ENCODE peak calls at places on chromosomes 5 and 9, in nine cellular contexts. F is natural killer cell, S is fibroblast of pulmonary artery, C is mucosa of descending colon, D is astrocyte of the spinal cord, R is IMR-90, I is lower lobe of right lung, O is psoas muscle, V is lung. T is an unnamed sample.

GRCh38 chr5:143297756-143298155 is 105.7 kb downstream of the NR3C1 start:
- DNase-seq in O (no peak), R (peak; percentile 28), C (no peak), V (no peak), F (no peak), S (peak; percentile 83), I (no peak), D (no peak), T (no peak)

GRCh38 chr9:110440161-110440560 is 102.5 kb upstream of the TXNDC8 start:
- DNase-seq in V (no peak), O (no peak), I (no peak), D (peak; percentile 82), C (no peak), S (peak; percentile 82), R (peak; percentile 96), F (no peak), T (peak; percentile 93)

GRCh38 chr9:86434039-86434726 is 80.0 kb upstream of the TUT7 start:
- DNase-seq in R (peak; percentile 79), I (no peak), S (peak; percentile 85), V (no peak), F (no peak), D (peak; percentile 81), O (peak; percentile 74), C (no peak), T (peak; percentile 76)

GRCh38 chr9:131734165-131734610 is 5.7 kb downstream of the RAPGEF1 start:
- DNase-seq in D (peak; percentile 32), V (peak; percentile 61), O (peak; percentile 66), R (no peak), F (peak; percentile 43), S (peak; percentile 47), C (peak; percentile 87), I (peak; percentile 78), T (peak; percentile 88)

GRCh38 chr5:137734962-137735530 is 843 bp downstream of the KLHL3 start:
- DNase-seq in C (peak; percentile 52), O (no peak), S (peak; percentile 60), V (peak; percentile 29), R (peak; percentile 52), F (no peak), I (peak; percentile 43), D (peak; percentile 54), T (peak; percentile 58)

GRCh38 chr9:96015876-96016686 is 140.6 kb downstream of the ERCC6L2 start:
- DNase-seq in V (no peak), R (peak; percentile 12), F (no peak), S (no peak), O (no peak), C (no peak), D (peak; percentile 42), I (no peak), T (no peak)

GRCh38 chr9:28883209-28883608 is 1309.9 kb upstream of the C9orf72 start:
- DNase-seq in C (no peak), V (no peak), R (no peak), S (no peak), F (no peak), I (no peak), O (no peak), D (no peak), T (no peak)

GRCh38 chr5:1551426-1551825 is 27.7 kb upstream of the LPCAT1 start:
- DNase-seq in R (no peak), V (peak; percentile 24), C (no peak), S (no peak), O (no peak), F (no peak), I (no peak), D (no peak), T (peak; percentile 62)

GRCh38 chr5:154771383-154771901 is 16.3 kb downstream of the LARP1 start:
- DNase-seq in R (peak; percentile 92), I (no peak), O (no peak), S (peak; percentile 83), C (no peak), F (no peak), V (no peak), D (peak; percentile 91), T (peak; percentile 87)

GRCh38 chr5:149614034-149614907 is 33.0 kb downstream of the ARHGEF37 start:
- DNase-seq in S (no peak), F (no peak), R (no peak), I (no peak), D (no peak), C (no peak), V (no peak), O (no peak), T (no peak)

GRCh38 chr5:14676320-14676719 is 11.8 kb downstream of the OTULIN start:
- DNase-seq in R (peak; percentile 40), C (no peak), V (no peak), I (no peak), O (no peak), F (peak; percentile 28), D (peak; percentile 70), S (peak; percentile 31), T (peak; percentile 67)

GRCh38 chr5:73796164-73797141 is 170.5 kb downstream of the ARHGEF28 start:
- DNase-seq in V (no peak), R (peak; percentile 98), C (no peak), F (no peak), S (peak; percentile 99), D (peak; percentile 95), I (peak; percentile 63), O (no peak), T (peak; percentile 91)

GRCh38 chr9:126763130-126763764 is 41.6 kb upstream of the ZBTB43 start:
- DNase-seq in I (no peak), V (no peak), F (no peak), C (no peak), O (no peak), D (no peak), S (no peak), R (no peak), T (peak; percentile 83)

GRCh38 chr5:155564541-155564940 is 551.0 kb downstream of the KIF4B start:
- DNase-seq in O (no peak), F (no peak), S (no peak), C (no peak), V (no peak), R (no peak), D (no peak), I (no peak), T (no peak)

GRCh38 chr5:33800221-33800950 is 91.4 kb downstream of the ADAMTS12 start:
- DNase-seq in I (no peak), V (no peak), S (peak; percentile 50), O (no peak), R (no peak), F (no peak), C (no peak), D (no peak), T (no peak)

GRCh38 chr5:99061299-99061698 is 132.5 kb upstream of the CHD1 start:
- DNase-seq in R (no peak), C (peak; percentile 21), V (no peak), F (no peak), O (no peak), S (no peak), I (no peak), D (no peak), T (no peak)

GRCh38 chr9:121686930-121687541 is 35.6 kb downstream of the DAB2IP start:
- DNase-seq in R (peak; percentile 65), C (peak; percentile 90), I (peak; percentile 77), S (peak; percentile 79), F (peak; percentile 65), D (peak; percentile 70), V (peak; percentile 71), O (peak; percentile 81), T (peak; percentile 99)

GRCh38 chr5:56494300-56494704 is 261.2 kb upstream of the ANKRD55 start:
- DNase-seq in I (no peak), R (peak; percentile 65), F (no peak), D (no peak), O (no peak), S (peak; percentile 52), V (no peak), C (no peak), T (no peak)

GRCh38 chr9:78713746-78714405 is 417.0 kb downstream of the PSAT1 start:
- DNase-seq in I (no peak), V (no peak), R (peak; percentile 49), S (peak; percentile 17), O (no peak), D (peak; percentile 82), C (no peak), F (no peak), T (peak; percentile 41)

GRCh38 chr5:14513266-14513665 is 68.3 kb upstream of the OTULINL start:
- DNase-seq in F (no peak), S (no peak), V (no peak), O (no peak), C (no peak), I (no peak), D (no peak), R (peak; percentile 21), T (no peak)

DNA sequence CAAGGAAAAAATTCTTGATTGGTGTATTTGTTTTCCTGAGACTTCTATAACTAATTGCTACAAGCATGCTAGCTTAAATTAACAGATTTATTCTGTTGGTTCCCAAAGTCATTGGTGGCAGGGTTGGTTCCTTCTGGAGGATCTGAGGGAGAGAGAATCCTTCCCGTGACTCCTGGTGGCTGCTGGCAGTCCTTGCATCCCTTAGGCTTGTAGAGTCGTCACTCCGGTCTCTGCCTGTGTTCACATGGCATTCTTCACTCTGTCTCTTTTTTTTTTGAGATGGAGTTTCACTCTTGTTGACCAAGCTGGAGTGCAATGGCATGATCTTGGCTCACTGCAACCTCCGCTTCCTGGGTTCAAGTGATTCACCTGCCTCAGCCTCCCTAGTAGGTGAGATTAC is 5.3 kb downstream of the CDK9 start:
- DNase-seq in F (no peak), D (no peak), C (no peak), R (no peak), V (no peak), O (no peak), S (no peak), I (no peak), T (peak; percentile 55)
- TF ChIP-seq CTCF in F (no peak), D (no peak), C (no peak), R (no peak), V (no peak), O (no peak), S (no peak), I (no peak), T (no peak)

GRCh38 chr9:27482709-27483108 is 41.4 kb upstream of the IFNK start:
- DNase-seq in F (no peak), I (no peak), R (no peak), C (no peak), D (no peak), S (no peak), O (no peak), V (no peak), T (peak; percentile 34)
- TF ChIP-seq CTCF in F (no peak), I (no peak), R (no peak), C (no peak), D (no peak), S (no peak), O (no peak), V (no peak), T (no peak)

GRCh38 chr9:89604463-89605180 is at the start of gene GADD45G:
- DNase-seq in I (peak; percentile 95), O (peak; percentile 88), V (peak; percentile 93), R (peak; percentile 61), D (peak; percentile 76), S (peak; percentile 84), C (peak; percentile 92), F (peak; percentile 72), T (peak; percentile 94)
- TF ChIP-seq CTCF in I (peak; percentile 15), O (no peak), V (no peak), R (no peak), D (peak; percentile 2), S (no peak), C (no peak), F (no peak), T (no peak)

DNA sequence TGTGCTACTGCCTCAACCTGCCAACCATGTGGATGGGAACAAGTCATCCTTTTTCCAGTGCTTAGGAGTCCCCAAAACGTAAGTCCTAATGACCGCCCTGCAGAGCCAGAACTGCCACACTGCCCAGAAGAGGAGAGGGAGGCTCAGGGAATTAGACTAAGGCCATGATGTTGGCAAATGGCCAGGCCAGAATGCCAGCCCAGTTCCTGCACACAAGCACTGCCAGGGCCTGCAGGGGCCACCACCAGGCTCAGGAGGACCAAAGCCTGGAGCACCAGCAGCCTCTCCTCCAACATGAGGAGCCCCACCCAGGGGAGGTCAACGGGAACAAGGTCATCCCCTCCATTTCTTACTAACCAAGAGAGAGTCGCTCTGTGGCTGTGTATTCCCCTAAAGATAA is 127.3 kb downstream of the ADAMTS2 start:
- DNase-seq in R (no peak), V (no peak), S (no peak), I (no peak), D (no peak), F (no peak), C (no peak), O (no peak), T (peak; percentile 68)
- TF ChIP-seq CTCF in R (no peak), V (no peak), S (no peak), I (no peak), D (no peak), F (no peak), C (no peak), O (no peak), T (no peak)